ENCODE peak calls at places on chromosome 11, in four cellular contexts. T is EL, B is HT1080, J is H9. D is an unnamed sample.

GRCh38 chr11:44566952-44567875 is 1.8 kb downstream of the CD82 start:
- DNase-seq in B (no peak), T (no peak), J (no peak), D (no peak)

GRCh38 chr11:59765068-59765770 is 10.0 kb downstream of the STX3 start:
- DNase-seq in B (no peak), J (no peak), T (no peak), D (no peak)

GRCh38 chr11:112727341-112727841 is 233.8 kb upstream of the NCAM1 start:
- DNase-seq in T (no peak), J (no peak), B (no peak), D (no peak)

GRCh38 chr11:1305063-1305495 is 4.4 kb downstream of the TOLLIP start:
- DNase-seq in B (no peak), J (peak; percentile 14), T (no peak), D (no peak)

GRCh38 chr11:64541131-64541530 is 49.9 kb upstream of the SLC22A12 start:
- DNase-seq in J (no peak), B (no peak), T (no peak), D (no peak)

GRCh38 chr11:132858203-132858602 is 674.1 kb downstream of the OPCML start:
- DNase-seq in J (peak; percentile 85), B (peak; percentile 50), T (peak; percentile 21), D (no peak)

GRCh38 chr11:118527109-118527508 is at the start of gene TTC36:
- DNase-seq in B (no peak), J (no peak), T (no peak), D (no peak)

GRCh38 chr11:721913-722811 is 16.1 kb downstream of the EPS8L2 start:
- DNase-seq in B (no peak), T (no peak), J (peak; percentile 36), D (no peak)

GRCh38 chr11:64533501-64533900 is 57.5 kb upstream of the SLC22A12 start:
- DNase-seq in T (no peak), J (no peak), B (no peak), D (no peak)

GRCh38 chr11:79439893-79440450 is 858 bp downstream of the TENM4 start:
- DNase-seq in T (peak; percentile 14), B (no peak), J (peak; percentile 55), D (no peak)